ENCODE peak calls at places on chromosomes 3 and 15, in five cellular contexts. M is progenitor cell of endocrine pancreas, X is B cell, G is HFF-Myc, P is cardiac muscle cell. K is an unnamed sample.

GRCh38 chr3:125150525-125151436 is 61.8 kb downstream of the SLC12A8 start:
- DNase-seq in M (no peak), X (peak; percentile 56), G (peak; percentile 31), P (no peak), K (no peak)

GRCh38 chr3:123508176-123508575 is 59.3 kb upstream of the ADCY5 start:
- DNase-seq in M (no peak), X (no peak), G (no peak), P (no peak), K (no peak)

GRCh38 chr3:56119575-56120349 is 348.5 kb downstream of the ERC2 start:
- DNase-seq in M (no peak), X (no peak), G (no peak), P (no peak), K (no peak)

GRCh38 chr3:24394754-24395153 is 99.9 kb downstream of the THRB start:
- DNase-seq in M (no peak), X (no peak), G (no peak), P (no peak), K (no peak)

GRCh38 chr3:33383951-33384350 is 56.3 kb downstream of the UBP1 start:
- DNase-seq in M (no peak), X (no peak), G (no peak), P (no peak), K (no peak)

GRCh38 chr15:60423540-60423939 is 25.8 kb upstream of the ANXA2 start:
- DNase-seq in M (peak; percentile 12), X (no peak), G (peak; percentile 74), P (peak; percentile 75), K (no peak)

GRCh38 chr3:95717048-95717447 is 1097.3 kb upstream of the EPHA6 start:
- DNase-seq in M (no peak), X (no peak), G (no peak), P (no peak), K (no peak)

GRCh38 chr3:183576487-183577107 is 21.1 kb upstream of the KLHL6 start:
- DNase-seq in M (no peak), X (peak; percentile 44), G (no peak), P (no peak), K (no peak)

GRCh38 chr3:117145677-117146076 is 436.1 kb downstream of the TUSC7 start:
- DNase-seq in M (no peak), X (no peak), G (no peak), P (no peak), K (no peak)

GRCh38 chr3:134928819-134929218 is 133.8 kb downstream of the EPHB1 start:
- DNase-seq in M (no peak), X (no peak), G (no peak), P (no peak), K (no peak)

GRCh38 chr3:139522421-139522820 is 17.1 kb downstream of the RBP1 start:
- DNase-seq in M (no peak), X (no peak), G (no peak), P (peak; percentile 19), K (no peak)
- TF ChIP-seq CTCF in M (peak; percentile 17), X (no peak), G (no peak), P (peak; percentile 30), K (no peak)

DNA sequence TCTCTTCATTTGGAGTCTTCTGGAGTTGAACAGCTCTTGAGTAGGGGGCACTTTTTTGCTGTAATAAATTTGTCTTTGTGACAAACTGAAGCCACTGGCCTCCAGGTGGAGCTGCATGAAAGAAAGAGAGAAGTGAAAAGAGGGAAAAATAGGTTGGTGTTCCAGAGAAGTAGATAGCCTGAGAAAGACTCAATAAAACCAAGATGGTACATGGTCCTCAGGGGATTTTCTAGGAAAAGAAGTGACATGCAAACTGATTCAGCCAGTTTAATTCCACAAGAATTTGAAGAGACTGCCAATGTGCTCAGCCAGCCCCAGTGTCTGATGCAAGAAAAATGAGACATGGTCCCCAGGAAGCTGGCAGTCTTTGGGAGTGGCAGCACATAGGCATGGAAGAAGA is 152.7 kb downstream of the CD47 start:
- DNase-seq in M (no peak), X (peak; percentile 32), G (no peak), P (peak; percentile 54), K (no peak)
- TF ChIP-seq CTCF in M (peak; percentile 39), X (peak; percentile 13), G (peak; percentile 50), P (peak; percentile 68), K (peak; percentile 28)

GRCh38 chr15:92583311-92584034 is 72.1 kb downstream of the FAM174B start:
- DNase-seq in M (no peak), X (no peak), G (no peak), P (no peak), K (no peak)

GRCh38 chr15:92584105-92584504 is 71.5 kb downstream of the FAM174B start:
- DNase-seq in M (no peak), X (no peak), G (no peak), P (no peak), K (no peak)

GRCh38 chr15:92591275-92591674 is 64.3 kb downstream of the FAM174B start:
- DNase-seq in M (no peak), X (no peak), G (no peak), P (no peak), K (no peak)

GRCh38 chr15:92586383-92586910 is 69.1 kb downstream of the FAM174B start:
- DNase-seq in M (no peak), X (no peak), G (no peak), P (no peak), K (no peak)

DNA sequence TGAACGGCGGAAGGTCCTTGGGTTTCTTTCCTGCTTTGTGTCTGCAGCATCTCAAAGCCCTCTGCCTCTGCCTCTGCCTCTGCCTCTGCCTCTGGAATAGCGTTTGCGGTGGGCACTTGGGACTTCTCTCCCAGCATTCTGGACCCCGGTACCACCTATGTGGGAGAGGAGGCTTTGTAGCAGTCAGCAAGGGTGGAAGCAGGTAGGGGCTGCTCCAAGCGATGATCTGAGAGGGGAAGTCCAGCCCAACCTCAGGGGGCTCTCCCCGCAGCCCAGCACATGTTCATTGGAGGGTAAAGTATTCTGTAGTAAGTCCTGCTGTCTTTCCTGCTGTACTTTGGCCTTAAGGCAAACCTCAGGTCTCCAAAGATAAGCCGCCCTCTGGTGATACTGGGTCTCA is 68.6 kb downstream of the FAM174B start:
- DNase-seq in M (no peak), X (no peak), G (no peak), P (no peak), K (no peak)
- TF ChIP-seq CTCF in M (no peak), X (no peak), G (no peak), P (no peak), K (no peak)

GRCh38 chr3:160577093-160577492 is 11.7 kb upstream of the KPNA4 start:
- DNase-seq in M (no peak), X (no peak), G (no peak), P (no peak), K (no peak)

GRCh38 chr3:160574636-160575035 is 9.3 kb upstream of the KPNA4 start:
- DNase-seq in M (no peak), X (no peak), G (no peak), P (no peak), K (no peak)

GRCh38 chr3:160576621-160577020 is 11.2 kb upstream of the KPNA4 start:
- DNase-seq in M (no peak), X (no peak), G (no peak), P (no peak), K (no peak)

GRCh38 chr3:160575589-160575988 is 10.2 kb upstream of the KPNA4 start:
- DNase-seq in M (no peak), X (no peak), G (no peak), P (no peak), K (no peak)

DNA sequence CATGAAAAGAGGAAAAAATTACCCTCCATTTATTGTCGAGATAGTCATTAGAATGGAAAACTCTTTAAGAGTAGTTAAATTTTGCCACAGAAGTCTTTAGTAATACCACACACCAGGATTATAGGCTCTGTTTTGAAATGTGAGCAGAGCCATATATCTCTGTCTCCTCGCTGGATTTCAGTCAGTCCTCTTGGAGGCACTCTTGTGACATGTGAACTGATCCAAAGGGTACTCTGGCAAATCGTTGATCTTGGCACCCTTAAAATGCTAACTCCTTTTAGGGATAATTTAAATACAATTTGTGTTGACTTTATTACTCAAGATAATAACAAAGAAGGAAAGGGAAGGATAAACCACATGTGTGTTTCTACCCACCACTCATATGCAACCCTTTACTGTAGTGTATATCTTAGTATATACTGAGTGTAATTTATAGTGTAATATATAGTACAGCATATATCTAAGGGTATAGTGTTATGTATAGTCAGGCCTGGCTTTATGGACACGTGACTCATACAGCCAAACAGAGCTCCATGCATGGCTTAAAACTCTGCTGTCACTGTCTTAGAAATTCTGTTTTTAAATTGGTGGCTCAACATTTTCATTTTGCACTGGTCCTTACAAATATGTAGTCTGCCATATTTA is 12.3 kb upstream of the KPNA4 start:
- DNase-seq in M (no peak), X (no peak), G (no peak), P (peak; percentile 28), K (no peak)
- TF ChIP-seq CTCF in M (peak; percentile 25), X (no peak), G (no peak), P (peak; percentile 10), K (no peak)

GRCh38 chr15:101694261-101694660 is 30.0 kb downstream of the TARS3 start:
- DNase-seq in M (no peak), X (no peak), G (no peak), P (no peak), K (no peak)
- TF ChIP-seq CTCF in M (no peak), X (no peak), G (peak; percentile 16), P (no peak), K (no peak)

GRCh38 chr3:73624363-73625123 is at the start of gene PDZRN3:
- DNase-seq in M (peak; percentile 49), X (no peak), G (peak; percentile 49), P (peak; percentile 82), K (no peak)
- TF ChIP-seq CTCF in M (no peak), X (no peak), G (no peak), P (no peak), K (no peak)

GRCh38 chr15:57922780-57923179 is 142.7 kb downstream of the ALDH1A2 start:
- DNase-seq in M (no peak), X (no peak), G (no peak), P (peak; percentile 76), K (no peak)
- TF ChIP-seq CTCF in M (no peak), X (no peak), G (no peak), P (no peak), K (no peak)

GRCh38 chr15:71136159-71137137 is 21.2 kb downstream of the THSD4 start:
- DNase-seq in M (no peak), X (no peak), G (peak; percentile 97), P (no peak), K (no peak)
- TF ChIP-seq CTCF in M (no peak), X (no peak), G (peak; percentile 44), P (peak; percentile 29), K (no peak)

DNA sequence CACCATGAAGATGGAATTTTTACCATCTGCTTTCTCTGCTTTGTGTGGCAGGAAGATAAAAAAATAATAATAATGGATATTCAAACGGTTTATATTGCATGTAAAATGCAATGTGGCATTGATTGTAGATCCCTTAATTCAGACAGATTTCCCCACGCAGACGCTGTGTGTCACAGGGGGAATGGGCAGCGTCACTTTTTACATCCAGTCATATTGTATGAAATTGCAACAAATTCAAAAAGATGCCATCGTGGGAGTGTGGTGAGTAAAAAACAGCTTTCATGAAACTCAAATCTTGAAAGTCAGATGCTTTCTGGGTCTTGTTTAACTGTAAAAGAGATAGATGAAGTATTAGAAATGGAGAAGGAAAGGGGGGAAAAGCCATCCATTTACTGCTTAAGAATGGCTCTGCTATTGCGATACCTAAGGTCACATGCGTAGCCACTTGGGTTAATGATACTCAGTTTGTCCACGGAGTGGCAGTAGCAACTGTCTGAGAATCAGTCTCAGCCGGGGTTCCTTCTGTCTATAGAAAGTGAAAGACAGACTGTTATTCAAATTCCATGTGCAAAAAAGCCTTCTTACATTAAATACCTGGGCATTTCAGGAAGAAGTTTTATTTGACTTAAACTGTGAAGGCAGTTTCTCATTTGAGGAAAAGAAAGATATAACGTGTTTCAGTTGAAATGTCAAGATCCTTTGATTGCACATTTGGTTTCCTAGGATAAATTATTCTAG is 28.5 kb downstream of the BTD start:
- DNase-seq in M (no peak), X (peak; percentile 81), G (peak; percentile 72), P (peak; percentile 76), K (peak; percentile 43)
- TF ChIP-seq CTCF in M (peak; percentile 61), X (peak; percentile 78), G (peak; percentile 71), P (peak; percentile 71), K (peak; percentile 75)

K was measured in natural killer cell.